ENCODE peak calls at places on chromosomes 6 and 20, in four cellular contexts. E is K562, X is H1, Y is GM12878. M is an unnamed sample.

GRCh38 chr6:149846321-149846720 is 17.8 kb downstream of the LRP11 start:
- DNase-seq in E (peak; percentile 29), X (no peak), Y (no peak), M (no peak)

GRCh38 chr20:62122659-62123449 is 579 bp downstream of the LSM14B start:
- DNase-seq in E (peak; percentile 82), X (no peak), Y (no peak), M (no peak)

GRCh38 chr20:40702504-40702903 is 13.5 kb upstream of the MAFB start:
- DNase-seq in E (peak; percentile 23), X (no peak), Y (no peak), M (peak; percentile 39)

GRCh38 chr20:24768226-24768625 is 180.8 kb upstream of the CST7 start:
- DNase-seq in E (no peak), X (no peak), Y (no peak), M (no peak)

GRCh38 chr6:137589067-137589848 is 95.1 kb upstream of the OLIG3 start:
- DNase-seq in E (peak; percentile 69), X (peak; percentile 38), Y (peak; percentile 74), M (peak; percentile 92)

GRCh38 chr6:108735310-108735990 is 112.8 kb upstream of the ARMC2 start:
- DNase-seq in E (no peak), X (no peak), Y (no peak), M (no peak)

GRCh38 chr20:4088766-4089165 is 73.4 kb upstream of the RNF24 start:
- DNase-seq in E (no peak), X (no peak), Y (no peak), M (no peak)

GRCh38 chr20:50710492-50711063 is 19.2 kb upstream of the RIPOR3 start:
- DNase-seq in E (no peak), X (no peak), Y (no peak), M (peak; percentile 60)

GRCh38 chr6:119215309-119215708 is 134.3 kb downstream of the MAN1A1 start:
- DNase-seq in E (no peak), X (no peak), Y (no peak), M (peak; percentile 68)

GRCh38 chr20:48298851-48299484 is 513.7 kb upstream of the SULF2 start:
- DNase-seq in E (no peak), X (no peak), Y (no peak), M (peak; percentile 73)

GRCh38 chr6:128209771-128210170 is 308.9 kb upstream of the THEMIS start:
- DNase-seq in E (no peak), X (no peak), Y (no peak), M (peak; percentile 12)

GRCh38 chr6:144265061-144265357 is 20.1 kb upstream of the UTRN start:
- DNase-seq in E (no peak), X (no peak), Y (no peak), M (peak; percentile 71)

GRCh38 chr20:62059926-62060630 is 5.6 kb downstream of the TAF4 start:
- DNase-seq in E (peak; percentile 8), X (no peak), Y (no peak), M (no peak)

GRCh38 chr6:37303891-37304503 is 46.1 kb upstream of the TMEM217 start:
- DNase-seq in E (peak; percentile 57), X (no peak), Y (no peak), M (peak; percentile 36)

GRCh38 chr20:59933296-59933848 is at the start of gene SYCP2:
- DNase-seq in E (peak; percentile 94), X (no peak), Y (no peak), M (no peak)

GRCh38 chr6:119313937-119314893 is 35.3 kb downstream of the MAN1A1 start:
- DNase-seq in E (no peak), X (no peak), Y (peak; percentile 42), M (no peak)

GRCh38 chr6:157715766-157716171 is 107.3 kb upstream of the SNX9 start:
- DNase-seq in E (no peak), X (no peak), Y (no peak), M (no peak)

GRCh38 chr6:43770417-43771209 is 602 bp downstream of the VEGFA start:
- DNase-seq in E (peak; percentile 88), X (no peak), Y (no peak), M (peak; percentile 45)

GRCh38 chr6:20202699-20203302 is 9.5 kb downstream of the MBOAT1 start:
- DNase-seq in E (no peak), X (no peak), Y (no peak), M (no peak)

GRCh38 chr6:145310116-145310515 is 425.2 kb downstream of the EPM2A start:
- DNase-seq in E (no peak), X (no peak), Y (no peak), M (no peak)

GRCh38 chr20:32959351-32960221 is 44.6 kb downstream of the SUN5 start:
- DNase-seq in E (peak; percentile 37), X (no peak), Y (no peak), M (no peak)

GRCh38 chr20:48064929-48065328 is 279.6 kb upstream of the SULF2 start:
- DNase-seq in E (no peak), X (no peak), Y (no peak), M (no peak)

GRCh38 chr20:32893878-32894483 is 35.3 kb downstream of the EFCAB8 start:
- DNase-seq in E (peak; percentile 66), X (peak; percentile 41), Y (no peak), M (peak; percentile 59)

GRCh38 chr6:53306819-53307347 is 41.9 kb downstream of the ELOVL5 start:
- DNase-seq in E (no peak), X (no peak), Y (peak; percentile 79), M (peak; percentile 89)

GRCh38 chr20:23629017-23629541 is 8.7 kb downstream of the CST3 start:
- DNase-seq in E (no peak), X (no peak), Y (no peak), M (peak; percentile 98)

GRCh38 chr20:61742097-61742805 is 323.4 kb downstream of the TAF4 start:
- DNase-seq in E (no peak), X (no peak), Y (no peak), M (no peak)

GRCh38 chr6:5339757-5340156 is 78.4 kb downstream of the FARS2 start:
- DNase-seq in E (no peak), X (no peak), Y (no peak), M (no peak)

GRCh38 chr6:134145786-134146185 is 93.4 kb upstream of the SLC2A12 start:
- DNase-seq in E (no peak), X (no peak), Y (no peak), M (no peak)

GRCh38 chr6:25726122-25726911 is 28.2 kb upstream of the SLC17A4 start:
- DNase-seq in E (peak; percentile 35), X (no peak), Y (no peak), M (no peak)

GRCh38 chr20:22700387-22700786 is 116.0 kb upstream of the FOXA2 start:
- DNase-seq in E (no peak), X (no peak), Y (no peak), M (no peak)

GRCh38 chr6:147382945-147383554 is 125.4 kb upstream of the SAMD5 start:
- DNase-seq in E (peak; percentile 38), X (no peak), Y (no peak), M (peak; percentile 30)

GRCh38 chr20:24149881-24150307 is 161.3 kb upstream of the GGTLC1 start:
- DNase-seq in E (peak; percentile 47), X (no peak), Y (no peak), M (peak; percentile 52)

GRCh38 chr20:62156592-62157386 is 13.2 kb downstream of the SS18L1 start:
- DNase-seq in E (peak; percentile 80), X (no peak), Y (no peak), M (peak; percentile 78)

GRCh38 chr6:105593805-105594231 is 190.9 kb upstream of the PREP start:
- DNase-seq in E (no peak), X (no peak), Y (no peak), M (no peak)

GRCh38 chr6:160755168-160755567 is 53.1 kb downstream of the PLG start:
- DNase-seq in E (no peak), X (no peak), Y (no peak), M (no peak)

GRCh38 chr20:52529856-52530255 is 338.3 kb upstream of the ZFP64 start:
- DNase-seq in E (no peak), X (no peak), Y (no peak), M (no peak)

GRCh38 chr20:54275359-54276108 is 67.6 kb downstream of the PFDN4 start:
- DNase-seq in E (no peak), X (no peak), Y (no peak), M (no peak)

GRCh38 chr20:61067221-61067620 is 184.8 kb upstream of the CDH4 start:
- DNase-seq in E (no peak), X (no peak), Y (no peak), M (no peak)

DNA sequence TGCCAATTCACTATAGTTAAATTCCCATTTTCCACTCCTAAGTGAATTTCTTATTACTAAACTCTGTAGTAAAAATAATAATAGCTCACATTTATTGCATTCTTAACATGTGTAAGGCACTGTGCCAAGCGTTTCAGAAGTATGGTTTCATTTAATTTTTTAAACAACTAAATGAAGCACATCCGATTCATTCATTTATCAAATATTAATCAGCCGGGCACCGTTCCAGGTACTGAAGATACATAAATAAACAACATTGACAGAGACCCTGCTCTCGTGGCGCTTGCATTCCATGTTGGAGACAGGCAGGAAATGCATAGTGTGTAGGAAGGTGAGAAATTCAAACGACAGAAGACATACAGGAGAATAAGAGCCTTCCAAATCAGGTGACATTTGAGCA is 423.2 kb upstream of the JARID2 start:
- DNase-seq in E (no peak), X (no peak), Y (no peak), M (no peak)
- TF ChIP-seq HDAC2 in E (no peak), X (no peak), Y (no peak), M (no peak)

GRCh38 chr6:35051997-35052583 is 89.0 kb downstream of the TCP11 start:
- DNase-seq in E (no peak), X (no peak), Y (no peak), M (peak; percentile 42)
- TF ChIP-seq TAF1 in E (no peak), X (no peak), Y (no peak), M (no peak)

DNA sequence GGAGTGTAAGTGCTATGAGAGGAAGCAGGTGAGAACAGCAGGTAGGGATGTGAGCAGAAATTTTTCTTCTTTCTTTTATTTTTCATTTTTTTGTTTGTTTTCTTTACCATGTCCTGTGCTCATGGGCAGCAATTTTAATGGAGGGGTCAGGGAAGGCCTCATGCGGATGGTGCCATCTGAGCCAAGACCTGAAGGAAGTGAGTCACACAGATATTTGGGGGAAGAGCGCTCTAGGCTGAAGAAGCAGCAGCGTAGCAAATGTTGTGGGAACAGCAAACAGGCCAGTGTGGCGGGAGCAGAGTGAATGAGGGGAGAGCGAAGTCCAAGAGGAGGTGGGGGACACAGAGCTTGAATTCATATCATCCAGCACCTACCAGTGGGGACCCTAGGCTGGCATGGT is 12.7 kb downstream of the SPDEF start:
- DNase-seq in E (no peak), X (no peak), Y (no peak), M (no peak)
- TF ChIP-seq HDAC2 in E (no peak), X (no peak), Y (no peak), M (no peak)

GRCh38 chr6:124870611-124871201 is 91.5 kb upstream of the RNF217 start:
- DNase-seq in E (no peak), X (no peak), Y (no peak), M (peak; percentile 14)
- TF ChIP-seq TAF1 in E (no peak), X (no peak), Y (no peak), M (no peak)

DNA sequence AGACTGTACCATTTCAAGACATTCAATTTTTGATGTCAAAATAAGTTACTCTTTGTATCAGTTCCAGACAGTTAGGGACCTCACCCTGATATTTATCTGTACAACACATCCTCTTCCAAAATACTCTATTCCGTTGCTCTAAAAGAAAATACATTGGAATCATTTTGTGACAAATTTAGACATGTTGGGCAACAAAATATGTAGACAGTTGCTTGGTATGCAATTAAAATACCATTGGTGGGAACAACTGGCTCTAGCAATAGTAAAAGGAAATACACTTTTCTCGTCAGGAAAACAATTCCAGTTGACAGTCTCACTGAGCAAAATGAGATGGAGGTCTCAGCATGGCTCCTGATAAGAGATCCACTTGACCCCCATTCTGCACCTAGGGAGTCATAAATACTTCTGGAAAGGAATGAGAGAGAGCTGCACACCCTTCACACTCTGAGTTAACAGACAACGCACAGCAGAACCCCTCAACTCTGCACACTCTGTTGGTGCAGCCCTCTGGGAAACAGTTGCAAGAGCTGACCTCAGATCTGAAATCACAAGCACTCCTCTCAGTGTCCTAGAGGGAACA is 171.3 kb upstream of the NT5E start:
- DNase-seq in E (no peak), X (no peak), Y (no peak), M (no peak)
- TF ChIP-seq HDAC2 in E (no peak), X (no peak), Y (no peak), M (no peak)